ENCODE peak calls at places on chromosomes 4 and X, in ten cellular contexts. W, Z, X, J, G, M, T, C, D and Q are unnamed samples.

GRCh38 chr4:104693601-104694201 is 199.0 kb upstream of the CXXC4 start:
- DNase-seq in M (no peak), G (peak), T (no peak), W (no peak), X (peak), J (peak), D (no peak), C (no peak), Z (peak), Q (no peak)

GRCh38 chr4:7647932-7648812 is 213.4 kb upstream of the PSAPL1 start:
- DNase-seq in M (no peak), T (no peak), G (no peak), J (peak), Z (peak), X (peak), W (peak), C (no peak), D (no peak), Q (peak)

GRCh38 chr4:20383969-20384368 is 132.3 kb downstream of the SLIT2 start:
- DNase-seq in C (no peak), T (no peak), G (no peak), J (no peak), Z (no peak), M (no peak), W (no peak), X (no peak), D (no peak), Q (no peak)

GRCh38 chr4:182881928-182882327 is 35.3 kb downstream of the DCTD start:
- DNase-seq in Z (peak), J (no peak), W (no peak), G (no peak), T (no peak), X (no peak), C (no peak), M (no peak), D (peak), Q (no peak)

GRCh38 chr4:6767341-6767724 is 15.2 kb upstream of the KIAA0232 start:
- DNase-seq in M (no peak), T (no peak), W (no peak), C (no peak), Z (no peak), G (peak), J (no peak), D (no peak), X (no peak), Q (no peak)

GRCh38 chr4:178752954-178753525 is 1310.8 kb upstream of the AGA start:
- DNase-seq in C (no peak), M (no peak), T (no peak), G (no peak), Z (no peak), D (no peak), X (no peak), J (no peak), W (no peak), Q (no peak)

GRCh38 chrX:24761306-24761705 is 67.6 kb downstream of the POLA1 start:
- DNase-seq in M (no peak), W (no peak), X (no peak), Z (peak), J (no peak), D (no peak), T (no peak), C (no peak), G (no peak), Q (no peak)

GRCh38 chr4:150205016-150205415 is 126.8 kb downstream of the DCLK2 start:
- DNase-seq in D (no peak), X (no peak), T (no peak), Z (no peak), W (no peak), J (no peak), C (no peak), M (no peak), G (no peak), Q (no peak)

GRCh38 chrX:110321081-110321480 is 3.2 kb upstream of the AMMECR1 start:
- DNase-seq in J (no peak), Z (no peak), X (no peak), D (no peak), T (no peak), G (no peak), C (no peak), M (no peak), W (no peak), Q (no peak)

GRCh38 chrX:19625612-19626011 is 110.3 kb upstream of the MAP3K15 start:
- DNase-seq in G (peak), M (no peak), C (no peak), W (no peak), T (no peak), Z (no peak), J (peak), D (no peak), X (no peak), Q (peak)

GRCh38 chrX:85375333-85375738 is 4.1 kb downstream of the POF1B start:
- DNase-seq in C (no peak), Z (no peak), D (no peak), G (peak), T (no peak), J (no peak), W (no peak), X (no peak), M (no peak), Q (no peak)

GRCh38 chr4:155025762-155026457 is 182.5 kb upstream of the NPY2R start:
- DNase-seq in G (peak), W (no peak), X (peak), M (no peak), C (no peak), D (no peak), J (peak), Z (peak), T (no peak), Q (peak)

GRCh38 chrX:122046226-122046625 is 998.8 kb downstream of the GLUD2 start:
- DNase-seq in M (no peak), W (no peak), Z (no peak), G (peak), X (peak), D (no peak), J (no peak), T (no peak), C (no peak), Q (no peak)

GRCh38 chr4:107997001-107997788 is 7.5 kb downstream of the HADH start:
- DNase-seq in W (no peak), X (peak), D (no peak), J (no peak), G (no peak), M (no peak), T (no peak), Z (peak), C (no peak), Q (no peak)